ENCODE peak calls at places on chromosome 6, in four cellular contexts. Y is memory B cell, T is fibroblast of the conjunctiva, N is heart left ventricle. H is an unnamed sample.

GRCh38 chr6:55758156-55758942 is 117.0 kb downstream of the BMP5 start:
- DNase-seq in Y (no peak), T (peak), N (peak), H (no peak)

GRCh38 chr6:125546827-125547226 is 202.6 kb upstream of the HEY2 start:
- DNase-seq in Y (no peak), T (peak), N (no peak), H (no peak)

GRCh38 chr6:147395158-147395557 is 113.3 kb upstream of the SAMD5 start:
- DNase-seq in Y (no peak), T (no peak), N (no peak), H (no peak)

GRCh38 chr6:29968130-29968529 is 25.8 kb downstream of the HLA-A start:
- DNase-seq in Y (no peak), T (no peak), N (no peak), H (no peak)

GRCh38 chr6:86937219-86938079 is at the start of gene HTR1E:
- DNase-seq in Y (peak), T (no peak), N (peak), H (peak)

GRCh38 chr6:107348224-107348623 is 111.1 kb downstream of the PDSS2 start:
- DNase-seq in Y (no peak), T (no peak), N (no peak), H (no peak)

GRCh38 chr6:165577556-165577955 is 85.5 kb downstream of the PDE10A start:
- DNase-seq in Y (no peak), T (no peak), N (no peak), H (no peak)

GRCh38 chr6:107756661-107757060 is 67.5 kb downstream of the SCML4 start:
- DNase-seq in Y (no peak), T (no peak), N (no peak), H (no peak)

GRCh38 chr6:37059344-37060194 is 54.1 kb downstream of the FGD2 start:
- DNase-seq in Y (no peak), T (peak), N (peak), H (peak)

GRCh38 chr6:50655848-50656453 is 57.4 kb upstream of the TFAP2D start:
- DNase-seq in Y (no peak), T (no peak), N (no peak), H (peak)

GRCh38 chr6:125544819-125545218 is 204.6 kb upstream of the HEY2 start:
- DNase-seq in Y (no peak), T (no peak), N (no peak), H (no peak)

GRCh38 chr6:135535989-135536414 is 38.5 kb upstream of the AHI1 start:
- DNase-seq in Y (peak), T (peak), N (no peak), H (no peak)

GRCh38 chr6:4812068-4812467 is 35.9 kb downstream of the CDYL start:
- DNase-seq in Y (no peak), T (no peak), N (no peak), H (no peak)

GRCh38 chr6:551405-551804 is 105.5 kb downstream of the HUS1B start:
- DNase-seq in Y (no peak), T (peak), N (no peak), H (peak)

GRCh38 chr6:16717275-16717942 is 43.9 kb downstream of the ATXN1 start:
- DNase-seq in Y (no peak), T (no peak), N (no peak), H (no peak)

GRCh38 chr6:100203391-100203790 is 209.4 kb upstream of the MCHR2 start:
- DNase-seq in Y (no peak), T (peak), N (no peak), H (no peak)

GRCh38 chr6:1468126-1468525 is 78.8 kb downstream of the FOXF2 start:
- DNase-seq in Y (no peak), T (no peak), N (no peak), H (no peak)

GRCh38 chr6:156832166-156832743 is 55.1 kb downstream of the ARID1B start:
- DNase-seq in Y (no peak), T (no peak), N (peak), H (peak)

GRCh38 chr6:105095139-105095538 is 84.7 kb downstream of the POPDC3 start:
- DNase-seq in Y (no peak), T (no peak), N (no peak), H (no peak)

GRCh38 chr6:34284563-34285545 is 36.0 kb upstream of the SMIM29 start:
- DNase-seq in Y (no peak), T (peak), N (peak), H (no peak)

GRCh38 chr6:36962874-36963273 is 8.3 kb downstream of the PI16 start:
- DNase-seq in Y (peak), T (no peak), N (peak), H (peak)

GRCh38 chr6:87945966-87946365 is 101.7 kb upstream of the SPACA1 start:
- DNase-seq in Y (no peak), T (peak), N (no peak), H (no peak)

H was measured in testis.